ENCODE peak calls at places on chromosome 13, in four cellular contexts. R, N, A and W are unnamed samples.

GRCh38 chr13:107202371-107203023 is 634.6 kb upstream of the ARGLU1 start:
- DNase-seq in R (peak; percentile 77), N (no peak), A (no peak), W (no peak)

GRCh38 chr13:22154041-22154440 is 483.2 kb downstream of the FGF9 start:
- DNase-seq in R (no peak), N (no peak), A (no peak), W (no peak)

GRCh38 chr13:30334663-30335386 is 27.5 kb upstream of the KATNAL1 start:
- DNase-seq in R (peak; percentile 42), N (no peak), A (no peak), W (no peak)

GRCh38 chr13:99559560-99559959 is 58.3 kb downstream of the TM9SF2 start:
- DNase-seq in R (no peak), N (no peak), A (no peak), W (no peak)

GRCh38 chr13:39253774-39254173 is 215.5 kb downstream of the NHLRC3 start:
- DNase-seq in R (no peak), N (no peak), A (no peak), W (no peak)

GRCh38 chr13:111175948-111176347 is 60.8 kb downstream of the ARHGEF7 start:
- DNase-seq in R (no peak), N (no peak), A (no peak), W (no peak)

GRCh38 chr13:83733293-83733692 is 149.0 kb downstream of the SLITRK1 start:
- DNase-seq in R (peak; percentile 25), N (no peak), A (no peak), W (no peak)

GRCh38 chr13:51549050-51549449 is 35.2 kb upstream of the WDFY2 start:
- DNase-seq in R (peak; percentile 59), N (no peak), A (no peak), W (no peak)

GRCh38 chr13:75181906-75182305 is 300.1 kb downstream of the TBC1D4 start:
- DNase-seq in R (peak; percentile 45), N (no peak), A (peak; percentile 31), W (no peak)

GRCh38 chr13:31167490-31167889 is 5.8 kb upstream of the HSPH1 start:
- DNase-seq in R (peak; percentile 7), N (no peak), A (no peak), W (no peak)

GRCh38 chr13:40776681-40777165 is 5.7 kb upstream of the MRPS31 start:
- DNase-seq in R (peak; percentile 53), N (no peak), A (no peak), W (no peak)

GRCh38 chr13:34762312-34762711 is 179.8 kb upstream of the NBEA start:
- DNase-seq in R (peak; percentile 28), N (no peak), A (no peak), W (no peak)

GRCh38 chr13:112877496-112877895 is 91.5 kb upstream of the MCF2L start:
- DNase-seq in R (no peak), N (no peak), A (no peak), W (peak; percentile 85)

GRCh38 chr13:32549788-32550187 is 11.2 kb upstream of the N4BP2L2 start:
- DNase-seq in R (no peak), N (no peak), A (no peak), W (no peak)

GRCh38 chr13:30997697-30998547 is 65.5 kb downstream of the TEX26 start:
- DNase-seq in R (peak; percentile 63), N (no peak), A (no peak), W (no peak)

GRCh38 chr13:48859168-48860105 is 116.3 kb upstream of the FNDC3A start:
- DNase-seq in R (no peak), N (no peak), A (no peak), W (no peak)

GRCh38 chr13:20408181-20408580 is 117.5 kb downstream of the CRYL1 start:
- DNase-seq in R (no peak), N (no peak), A (no peak), W (no peak)

GRCh38 chr13:28297341-28297740 is 159.0 kb downstream of the PAN3 start:
- DNase-seq in R (no peak), N (no peak), A (peak; percentile 32), W (no peak)

GRCh38 chr13:97798171-97798821 is 155.2 kb upstream of the IPO5 start:
- DNase-seq in R (peak; percentile 41), N (no peak), A (no peak), W (no peak)

GRCh38 chr13:86585826-86586225 is 786.6 kb upstream of the SLITRK6 start:
- DNase-seq in R (peak; percentile 38), N (no peak), A (no peak), W (no peak)

GRCh38 chr13:23074054-23074805 is 106.5 kb upstream of the SGCG start:
- DNase-seq in R (no peak), N (no peak), A (no peak), W (no peak)

GRCh38 chr13:36339600-36340155 is 6.5 kb downstream of the SPART start:
- DNase-seq in R (peak; percentile 49), N (no peak), A (no peak), W (no peak)

GRCh38 chr13:48571121-48571901 is 38.4 kb upstream of the RCBTB2 start:
- DNase-seq in R (no peak), N (no peak), A (peak; percentile 27), W (no peak)

GRCh38 chr13:102225892-102226291 is 176.0 kb downstream of the FGF14 start:
- DNase-seq in R (no peak), N (no peak), A (no peak), W (no peak)

GRCh38 chr13:76939215-76939614 is 9.1 kb upstream of the ACOD1 start:
- DNase-seq in R (peak; percentile 60), N (no peak), A (no peak), W (no peak)

GRCh38 chr13:99215466-99215865 is 14.8 kb downstream of the UBAC2 start:
- DNase-seq in R (no peak), N (no peak), A (no peak), W (no peak)

GRCh38 chr13:66556306-66556705 is 673.8 kb downstream of the PCDH9 start:
- DNase-seq in R (no peak), N (no peak), A (peak; percentile 10), W (no peak)

GRCh38 chr13:52925775-52926285 is 77.4 kb upstream of the PCDH8 start:
- DNase-seq in R (peak; percentile 94), N (no peak), A (no peak), W (no peak)

GRCh38 chr13:27920677-27921420 is 1.0 kb downstream of the PDX1 start:
- DNase-seq in R (peak; percentile 20), N (no peak), A (no peak), W (no peak)

GRCh38 chr13:45122941-45123340 is 2.6 kb downstream of the GTF2F2 start:
- DNase-seq in R (no peak), N (no peak), A (no peak), W (no peak)

GRCh38 chr13:45119990-45120864 is at the start of gene GTF2F2:
- DNase-seq in R (peak; percentile 90), N (peak; percentile 86), A (peak; percentile 55), W (peak; percentile 95)

GRCh38 chr13:45120967-45121366 is 657 bp downstream of the GTF2F2 start:
- DNase-seq in R (no peak), N (no peak), A (no peak), W (no peak)

GRCh38 chr13:45119469-45119989 is 781 bp upstream of the GTF2F2 start:
- DNase-seq in R (peak; percentile 32), N (no peak), A (no peak), W (no peak)

GRCh38 chr13:45121421-45121820 is 1.1 kb downstream of the GTF2F2 start:
- DNase-seq in R (peak; percentile 61), N (no peak), A (no peak), W (no peak)
- TF ChIP-seq CTCF in R (peak; percentile 33), N (peak; percentile 42), A (peak; percentile 33), W (peak; percentile 60)

GRCh38 chr13:74039154-74039553 is 95.0 kb downstream of the KLF12 start:
- DNase-seq in R (no peak), N (no peak), A (no peak), W (no peak)
- TF ChIP-seq CTCF in R (no peak), N (no peak), A (no peak), W (no peak)

GRCh38 chr13:96792188-96792587 is 202.1 kb downstream of the OXGR1 start:
- DNase-seq in R (no peak), N (no peak), A (no peak), W (no peak)
- TF ChIP-seq CTCF in R (no peak), N (no peak), A (no peak), W (no peak)

GRCh38 chr13:25977216-25977615 is 74.6 kb downstream of the SHISA2 start:
- DNase-seq in R (peak; percentile 60), N (no peak), A (no peak), W (no peak)

GRCh38 chr13:25971499-25972145 is 80.2 kb downstream of the SHISA2 start:
- DNase-seq in R (no peak), N (no peak), A (no peak), W (no peak)

GRCh38 chr13:25973085-25973484 is 78.7 kb downstream of the SHISA2 start:
- DNase-seq in R (no peak), N (no peak), A (no peak), W (no peak)

GRCh38 chr13:25971077-25971476 is 80.7 kb downstream of the SHISA2 start:
- DNase-seq in R (no peak), N (no peak), A (no peak), W (no peak)

GRCh38 chr13:25973576-25973975 is 78.2 kb downstream of the SHISA2 start:
- DNase-seq in R (no peak), N (no peak), A (no peak), W (no peak)
- TF ChIP-seq CTCF in R (no peak), N (no peak), A (no peak), W (no peak)

DNA sequence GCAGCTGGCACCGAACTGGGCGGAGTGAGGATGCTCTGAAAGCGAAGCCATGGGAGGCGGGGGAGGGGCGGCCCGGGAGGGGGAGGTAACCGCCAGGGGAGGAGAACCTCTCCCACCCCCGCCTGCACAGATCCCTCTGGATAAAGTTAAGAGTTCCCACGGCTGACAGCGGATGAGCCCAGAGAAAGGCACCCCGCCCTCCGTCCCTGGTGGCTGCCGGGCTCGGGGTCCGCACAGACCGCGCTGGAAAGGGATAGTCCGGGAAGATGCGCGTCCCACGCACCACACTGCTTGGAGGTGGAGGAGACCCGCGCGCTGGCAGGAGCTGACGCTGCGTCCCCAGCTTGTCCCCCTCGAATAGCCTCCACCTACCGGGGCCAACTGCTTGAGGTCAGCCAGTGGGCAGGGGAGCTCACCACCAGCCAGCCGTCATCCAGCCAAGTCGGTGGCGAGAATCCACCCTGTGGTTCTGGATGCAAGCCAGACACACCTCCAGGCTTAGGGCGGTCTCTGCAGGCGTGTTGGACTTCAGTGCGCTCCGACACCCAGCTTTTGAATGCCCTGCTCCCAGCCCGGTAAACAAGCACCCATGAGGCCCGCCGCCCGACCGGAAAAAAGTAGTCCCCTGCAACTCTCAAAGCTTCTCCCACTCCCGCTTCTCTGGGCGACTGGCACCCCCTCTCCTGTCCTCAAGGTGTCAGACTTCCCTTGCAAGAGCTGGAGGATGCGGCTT is at the start of gene TRPC4:
- DNase-seq in R (peak; percentile 75), N (peak; percentile 49), A (peak; percentile 62), W (peak; percentile 90)
- TF ChIP-seq CTCF in R (peak; percentile 78), N (peak; percentile 73), A (peak; percentile 80), W (peak; percentile 81)